ENCODE peak calls at places on chromosomes 3 and 15, in four cellular contexts. H, D, X and Q are unnamed samples.

GRCh38 chr3:172562881-172563835 is 39.9 kb upstream of the TNFSF10 start:
- DNase-seq in H (peak; percentile 37), D (no peak), X (peak; percentile 62), Q (no peak)

GRCh38 chr3:99868438-99868723 is 50.7 kb downstream of the CMSS1 start:
- DNase-seq in H (no peak), D (no peak), X (no peak), Q (no peak)

GRCh38 chr15:38868326-38869114 is 303.9 kb upstream of the RASGRP1 start:
- DNase-seq in H (peak; percentile 83), D (peak; percentile 84), X (no peak), Q (no peak)

GRCh38 chr3:99875573-99875924 is 57.9 kb downstream of the CMSS1 start:
- DNase-seq in H (peak; percentile 50), D (no peak), X (no peak), Q (no peak)

GRCh38 chr3:184727357-184728060 is 15.6 kb upstream of the MAGEF1 start:
- DNase-seq in H (peak; percentile 55), D (peak; percentile 78), X (peak; percentile 67), Q (peak; percentile 24)

GRCh38 chr15:63018639-63019038 is 23.9 kb upstream of the TPM1 start:
- DNase-seq in H (no peak), D (no peak), X (no peak), Q (no peak)

GRCh38 chr15:100114100-100114499 is 227.7 kb downstream of the ADAMTS17 start:
- DNase-seq in H (no peak), D (peak; percentile 56), X (peak; percentile 88), Q (no peak)

GRCh38 chr3:99637381-99638111 is 848 bp upstream of the COL8A1 start:
- DNase-seq in H (peak; percentile 52), D (no peak), X (no peak), Q (no peak)

GRCh38 chr3:47430606-47431005 is 45.1 kb downstream of the SCAP start:
- DNase-seq in H (no peak), D (no peak), X (no peak), Q (no peak)

GRCh38 chr15:37981781-37982180 is 47.3 kb downstream of the TMCO5A start:
- DNase-seq in H (peak; percentile 14), D (no peak), X (no peak), Q (no peak)

GRCh38 chr15:94793641-94794040 is 562.3 kb downstream of the MCTP2 start:
- DNase-seq in H (peak; percentile 20), D (no peak), X (no peak), Q (no peak)

GRCh38 chr3:190325923-190326322 is 3.7 kb upstream of the CLDN1 start:
- DNase-seq in H (peak; percentile 68), D (no peak), X (no peak), Q (no peak)

GRCh38 chr3:172341482-172342059 is 106.7 kb downstream of the GHSR start:
- DNase-seq in H (peak; percentile 33), D (no peak), X (no peak), Q (no peak)

GRCh38 chr15:62897634-62898033 is 144.9 kb upstream of the TPM1 start:
- DNase-seq in H (no peak), D (no peak), X (no peak), Q (no peak)

GRCh38 chr3:123499316-123499715 is 50.4 kb upstream of the ADCY5 start:
- DNase-seq in H (no peak), D (no peak), X (no peak), Q (no peak)

GRCh38 chr3:146093928-146094327 is 67.1 kb downstream of the PLOD2 start:
- DNase-seq in H (no peak), D (no peak), X (no peak), Q (no peak)

GRCh38 chr3:196042673-196043072 is 39.2 kb downstream of the TFRC start:
- DNase-seq in H (no peak), D (no peak), X (no peak), Q (no peak)

GRCh38 chr3:101036213-101036618 is 43.0 kb upstream of the ABI3BP start:
- DNase-seq in H (peak; percentile 76), D (no peak), X (no peak), Q (no peak)

GRCh38 chr3:79140718-79141117 is 627.1 kb downstream of the ROBO1 start:
- DNase-seq in H (no peak), D (no peak), X (no peak), Q (no peak)

GRCh38 chr3:27720899-27721716 is 1.0 kb downstream of the EOMES start:
- DNase-seq in H (peak; percentile 51), D (no peak), X (no peak), Q (no peak)

GRCh38 chr3:161333696-161334095 is 37.6 kb downstream of the SPTSSB start:
- DNase-seq in H (no peak), D (no peak), X (no peak), Q (no peak)

GRCh38 chr15:63358296-63359029 is 23.2 kb downstream of the CA12 start:
- DNase-seq in H (no peak), D (no peak), X (no peak), Q (no peak)

GRCh38 chr3:194956697-194957396 is 271.2 kb downstream of the FAM43A start:
- DNase-seq in H (no peak), D (no peak), X (peak; percentile 34), Q (no peak)

GRCh38 chr3:52292247-52293065 is 4.8 kb downstream of the GLYCTK start:
- DNase-seq in H (no peak), D (no peak), X (no peak), Q (no peak)

GRCh38 chr3:29642393-29643033 is 361.6 kb downstream of the RBMS3 start:
- DNase-seq in H (no peak), D (peak; percentile 58), X (peak; percentile 47), Q (no peak)

GRCh38 chr3:123749716-123750115 is 134.4 kb downstream of the MYLK start:
- DNase-seq in H (no peak), D (no peak), X (no peak), Q (no peak)

GRCh38 chr15:45399381-45400212 is 21.3 kb upstream of the GATM start:
- DNase-seq in H (peak; percentile 52), D (no peak), X (no peak), Q (no peak)

GRCh38 chr3:61315874-61316273 is 64.6 kb upstream of the FHIT start:
- DNase-seq in H (no peak), D (no peak), X (peak; percentile 14), Q (no peak)

GRCh38 chr15:55588070-55588817 is at the start of gene PYGO1:
- DNase-seq in H (peak; percentile 50), D (no peak), X (peak; percentile 38), Q (peak; percentile 37)

GRCh38 chr15:31360843-31361763 is 34.5 kb downstream of the KLF13 start:
- DNase-seq in H (peak; percentile 34), D (peak; percentile 96), X (peak; percentile 48), Q (peak; percentile 86)

GRCh38 chr3:27253831-27254230 is 115.4 kb downstream of the NEK10 start:
- DNase-seq in H (peak; percentile 38), D (peak; percentile 50), X (peak; percentile 3), Q (no peak)

GRCh38 chr3:24363242-24363641 is 131.4 kb downstream of the THRB start:
- DNase-seq in H (no peak), D (no peak), X (no peak), Q (no peak)

GRCh38 chr3:24367681-24368264 is 126.9 kb downstream of the THRB start:
- DNase-seq in H (no peak), D (no peak), X (no peak), Q (no peak)

GRCh38 chr3:24367216-24367615 is 127.4 kb downstream of the THRB start:
- DNase-seq in H (no peak), D (no peak), X (no peak), Q (no peak)

GRCh38 chr3:24364359-24364758 is 130.3 kb downstream of the THRB start:
- DNase-seq in H (no peak), D (no peak), X (no peak), Q (no peak)

GRCh38 chr3:24365168-24365567 is 129.5 kb downstream of the THRB start:
- DNase-seq in H (peak; percentile 70), D (peak; percentile 70), X (peak; percentile 51), Q (no peak)
- H3K27ac ChIP-seq in H (peak overlapping the region; percentile 48), D (peak overlapping the region; percentile 44), X (no peak overlapping the region), Q (no peak overlapping the region)

GRCh38 chr15:89090791-89091666 is 2.8 kb downstream of the ABHD2 start:
- DNase-seq in H (peak; percentile 66), D (peak; percentile 87), X (peak; percentile 78), Q (peak; percentile 45)

GRCh38 chr15:89088605-89089315 is 504 bp downstream of the ABHD2 start:
- DNase-seq in H (no peak), D (peak; percentile 61), X (peak; percentile 41), Q (no peak)

GRCh38 chr15:89089316-89090230 is 1.3 kb downstream of the ABHD2 start:
- DNase-seq in H (no peak), D (no peak), X (no peak), Q (no peak)

GRCh38 chr15:89093509-89093908 is 5.3 kb downstream of the ABHD2 start:
- DNase-seq in H (no peak), D (no peak), X (no peak), Q (no peak)

DNA sequence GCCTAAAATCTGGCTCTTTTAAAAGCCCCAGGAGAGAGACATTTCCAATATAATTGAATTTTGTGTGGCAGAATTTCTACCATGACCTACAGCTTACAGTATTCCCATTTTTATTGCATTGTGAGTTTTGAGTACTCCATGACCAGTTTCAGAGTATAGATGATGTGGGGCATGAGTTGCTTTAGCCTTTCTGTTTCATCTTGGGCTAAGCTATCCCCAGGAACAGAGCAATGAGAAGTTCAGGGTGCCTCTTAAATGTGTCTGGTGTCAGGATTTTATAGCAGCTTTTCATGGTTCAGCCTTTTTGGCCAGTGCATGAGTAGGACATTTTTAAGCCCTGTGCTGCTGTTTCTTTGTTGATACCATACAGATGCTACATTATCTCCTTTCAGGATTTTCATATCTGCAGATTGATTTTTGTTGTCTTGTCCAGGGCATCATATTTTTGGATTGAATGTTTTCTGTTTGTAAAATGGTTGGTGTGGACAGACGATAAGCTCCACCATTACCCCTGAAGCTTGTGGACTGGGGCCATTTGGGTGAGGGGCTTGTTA is 3.5 kb downstream of the ABHD2 start:
- DNase-seq in H (no peak), D (no peak), X (no peak), Q (no peak)
- H3K27ac ChIP-seq in H (no peak overlapping the region), D (peak overlapping the region; percentile 93), X (peak overlapping the region; percentile 96), Q (peak overlapping the region; percentile 71)

GRCh38 chr15:90099072-90099867 is 3.0 kb downstream of the IDH2 start:
- DNase-seq in H (no peak), D (peak; percentile 66), X (no peak), Q (peak; percentile 54)

GRCh38 chr15:90091156-90091931 is 10.9 kb downstream of the IDH2 start:
- DNase-seq in H (no peak), D (no peak), X (no peak), Q (no peak)

GRCh38 chr15:90097475-90097874 is 4.8 kb downstream of the IDH2 start:
- DNase-seq in H (no peak), D (peak; percentile 77), X (no peak), Q (peak; percentile 38)

GRCh38 chr15:90099868-90100854 is 2.1 kb downstream of the IDH2 start:
- DNase-seq in H (peak; percentile 32), D (peak; percentile 72), X (no peak), Q (no peak)

DNA sequence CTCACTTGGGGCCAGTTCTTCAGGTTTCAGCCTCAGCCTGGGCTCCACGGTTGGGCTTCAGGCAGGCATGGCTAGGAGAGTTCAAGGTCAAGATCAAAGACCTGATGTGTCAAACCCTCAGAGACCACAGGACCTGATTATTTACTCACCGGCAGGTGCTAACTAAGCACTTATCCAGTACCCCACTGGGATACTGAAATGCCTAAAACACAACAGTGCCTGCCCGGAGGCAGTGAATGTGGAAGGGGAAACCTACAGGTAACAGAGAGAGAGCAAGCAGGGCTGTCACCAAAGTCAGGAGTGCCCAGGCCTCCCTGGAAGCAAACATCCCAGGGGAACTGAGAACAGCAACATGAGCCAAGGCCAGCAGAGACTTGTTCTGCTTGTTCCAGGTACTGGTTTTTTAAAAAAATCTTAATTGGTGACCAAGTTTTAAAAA is 6.7 kb downstream of the IDH2 start:
- DNase-seq in H (no peak), D (no peak), X (no peak), Q (no peak)
- H3K27ac ChIP-seq in H (no peak overlapping the region), D (peak overlapping the region; percentile 23), X (peak overlapping the region; percentile 46), Q (peak overlapping the region; percentile 86)

GRCh38 chr3:187183210-187183862 is 13.9 kb upstream of the RTP1 start:
- DNase-seq in H (peak; percentile 55), D (no peak), X (no peak), Q (no peak)
- H3K27ac ChIP-seq in H (peak overlapping the region; percentile 67), D (no peak overlapping the region), X (peak overlapping the region; percentile 4), Q (no peak overlapping the region)